ENCODE peak calls at places on chromosomes 11 and 22, in nine cellular contexts. One of them, this sample, is unnamed.

GRCh38 chr11:9091044-9091936 is at the start of gene SCUBE2:
- DNase-seq in right lobe of liver: no peak
- DNase-seq in stimulated activated CD8-positive, alpha-beta memory T cell treated with anti-CD3 and anti-CD28 coated beads, Interleukin-2, amount 100 ng/mL, for 48 hours: no peak
- DNase-seq in globus pallidus: no peak
- DNase-seq in OCI-M1: no peak
- DNase-seq in nephron progenitor cell: peak
- DNase-seq in stimulated activated CD4-positive, alpha-beta T cell treated with anti-CD3 and anti-CD28 coated beads, Interleukin-15, amount 100 ng/mL, for 24 hours: peak
- DNase-seq in non-pigmented ciliary epithelial cell: no peak
- DNase-seq in CD4-positive, alpha-beta T cell: no peak
- DNase-seq in this sample: no peak

GRCh38 chr22:42673898-42674390 is 24.8 kb upstream of the CYB5R3 start:
- DNase-seq in right lobe of liver: no peak
- DNase-seq in stimulated activated CD8-positive, alpha-beta memory T cell treated with anti-CD3 and anti-CD28 coated beads, Interleukin-2, amount 100 ng/mL, for 48 hours: no peak
- DNase-seq in globus pallidus: no peak
- DNase-seq in OCI-M1: no peak
- DNase-seq in nephron progenitor cell: no peak
- DNase-seq in stimulated activated CD4-positive, alpha-beta T cell treated with anti-CD3 and anti-CD28 coated beads, Interleukin-15, amount 100 ng/mL, for 24 hours: no peak
- DNase-seq in non-pigmented ciliary epithelial cell: no peak
- DNase-seq in CD4-positive, alpha-beta T cell: no peak
- DNase-seq in this sample: no peak

GRCh38 chr22:49093192-49093880 is 734.3 kb downstream of the BRD1 start:
- DNase-seq in right lobe of liver: no peak
- DNase-seq in stimulated activated CD8-positive, alpha-beta memory T cell treated with anti-CD3 and anti-CD28 coated beads, Interleukin-2, amount 100 ng/mL, for 48 hours: no peak
- DNase-seq in globus pallidus: no peak
- DNase-seq in OCI-M1: no peak
- DNase-seq in nephron progenitor cell: no peak
- DNase-seq in stimulated activated CD4-positive, alpha-beta T cell treated with anti-CD3 and anti-CD28 coated beads, Interleukin-15, amount 100 ng/mL, for 24 hours: no peak
- DNase-seq in non-pigmented ciliary epithelial cell: no peak
- DNase-seq in CD4-positive, alpha-beta T cell: no peak
- DNase-seq in this sample: no peak

GRCh38 chr11:56394381-56394780 is 18.1 kb upstream of the OR5AL1 start:
- DNase-seq in right lobe of liver: no peak
- DNase-seq in stimulated activated CD8-positive, alpha-beta memory T cell treated with anti-CD3 and anti-CD28 coated beads, Interleukin-2, amount 100 ng/mL, for 48 hours: no peak
- DNase-seq in globus pallidus: no peak
- DNase-seq in OCI-M1: no peak
- DNase-seq in nephron progenitor cell: no peak
- DNase-seq in stimulated activated CD4-positive, alpha-beta T cell treated with anti-CD3 and anti-CD28 coated beads, Interleukin-15, amount 100 ng/mL, for 24 hours: no peak
- DNase-seq in non-pigmented ciliary epithelial cell: no peak
- DNase-seq in CD4-positive, alpha-beta T cell: no peak
- DNase-seq in this sample: no peak

GRCh38 chr11:115290479-115291390 is 213.5 kb downstream of the CADM1 start:
- DNase-seq in right lobe of liver: no peak
- DNase-seq in stimulated activated CD8-positive, alpha-beta memory T cell treated with anti-CD3 and anti-CD28 coated beads, Interleukin-2, amount 100 ng/mL, for 48 hours: no peak
- DNase-seq in globus pallidus: no peak
- DNase-seq in OCI-M1: no peak
- DNase-seq in nephron progenitor cell: no peak
- DNase-seq in stimulated activated CD4-positive, alpha-beta T cell treated with anti-CD3 and anti-CD28 coated beads, Interleukin-15, amount 100 ng/mL, for 24 hours: no peak
- DNase-seq in non-pigmented ciliary epithelial cell: no peak
- DNase-seq in CD4-positive, alpha-beta T cell: no peak
- DNase-seq in this sample: no peak

GRCh38 chr11:121649798-121650197 is 197.0 kb upstream of the SORL1-AS1 start:
- DNase-seq in right lobe of liver: no peak
- DNase-seq in stimulated activated CD8-positive, alpha-beta memory T cell treated with anti-CD3 and anti-CD28 coated beads, Interleukin-2, amount 100 ng/mL, for 48 hours: no peak
- DNase-seq in globus pallidus: no peak
- DNase-seq in OCI-M1: no peak
- DNase-seq in nephron progenitor cell: no peak
- DNase-seq in stimulated activated CD4-positive, alpha-beta T cell treated with anti-CD3 and anti-CD28 coated beads, Interleukin-15, amount 100 ng/mL, for 24 hours: no peak
- DNase-seq in non-pigmented ciliary epithelial cell: no peak
- DNase-seq in CD4-positive, alpha-beta T cell: no peak
- DNase-seq in this sample: no peak

GRCh38 chr11:134207538-134208239 is 16.1 kb downstream of the NCAPD3 start:
- DNase-seq in right lobe of liver: peak
- DNase-seq in stimulated activated CD8-positive, alpha-beta memory T cell treated with anti-CD3 and anti-CD28 coated beads, Interleukin-2, amount 100 ng/mL, for 48 hours: peak
- DNase-seq in globus pallidus: no peak
- DNase-seq in OCI-M1: peak
- DNase-seq in nephron progenitor cell: peak
- DNase-seq in stimulated activated CD4-positive, alpha-beta T cell treated with anti-CD3 and anti-CD28 coated beads, Interleukin-15, amount 100 ng/mL, for 24 hours: peak
- DNase-seq in non-pigmented ciliary epithelial cell: no peak
- DNase-seq in CD4-positive, alpha-beta T cell: peak
- DNase-seq in this sample: no peak

GRCh38 chr11:120063686-120064340 is 74.1 kb downstream of the TRIM29 start:
- DNase-seq in right lobe of liver: no peak
- DNase-seq in stimulated activated CD8-positive, alpha-beta memory T cell treated with anti-CD3 and anti-CD28 coated beads, Interleukin-2, amount 100 ng/mL, for 48 hours: no peak
- DNase-seq in globus pallidus: no peak
- DNase-seq in OCI-M1: no peak
- DNase-seq in nephron progenitor cell: no peak
- DNase-seq in stimulated activated CD4-positive, alpha-beta T cell treated with anti-CD3 and anti-CD28 coated beads, Interleukin-15, amount 100 ng/mL, for 24 hours: no peak
- DNase-seq in non-pigmented ciliary epithelial cell: no peak
- DNase-seq in CD4-positive, alpha-beta T cell: no peak
- DNase-seq in this sample: no peak

GRCh38 chr11:58576792-58577440 is 1.3 kb upstream of the LPXN start:
- DNase-seq in right lobe of liver: no peak
- DNase-seq in stimulated activated CD8-positive, alpha-beta memory T cell treated with anti-CD3 and anti-CD28 coated beads, Interleukin-2, amount 100 ng/mL, for 48 hours: no peak
- DNase-seq in globus pallidus: peak
- DNase-seq in OCI-M1: peak
- DNase-seq in nephron progenitor cell: no peak
- DNase-seq in stimulated activated CD4-positive, alpha-beta T cell treated with anti-CD3 and anti-CD28 coated beads, Interleukin-15, amount 100 ng/mL, for 24 hours: no peak
- DNase-seq in non-pigmented ciliary epithelial cell: peak
- DNase-seq in CD4-positive, alpha-beta T cell: no peak
- DNase-seq in this sample: no peak

GRCh38 chr11:537622-538430 is 499 bp downstream of the LRRC56 start:
- DNase-seq in right lobe of liver: no peak
- DNase-seq in stimulated activated CD8-positive, alpha-beta memory T cell treated with anti-CD3 and anti-CD28 coated beads, Interleukin-2, amount 100 ng/mL, for 48 hours: no peak
- DNase-seq in globus pallidus: no peak
- DNase-seq in OCI-M1: no peak
- DNase-seq in nephron progenitor cell: no peak
- DNase-seq in stimulated activated CD4-positive, alpha-beta T cell treated with anti-CD3 and anti-CD28 coated beads, Interleukin-15, amount 100 ng/mL, for 24 hours: no peak
- DNase-seq in non-pigmented ciliary epithelial cell: no peak
- DNase-seq in CD4-positive, alpha-beta T cell: no peak
- DNase-seq in this sample: no peak

GRCh38 chr22:46674367-46674781 is 54.2 kb downstream of the GRAMD4 start:
- DNase-seq in right lobe of liver: no peak
- DNase-seq in stimulated activated CD8-positive, alpha-beta memory T cell treated with anti-CD3 and anti-CD28 coated beads, Interleukin-2, amount 100 ng/mL, for 48 hours: peak
- DNase-seq in globus pallidus: no peak
- DNase-seq in OCI-M1: no peak
- DNase-seq in nephron progenitor cell: no peak
- DNase-seq in stimulated activated CD4-positive, alpha-beta T cell treated with anti-CD3 and anti-CD28 coated beads, Interleukin-15, amount 100 ng/mL, for 24 hours: peak
- DNase-seq in non-pigmented ciliary epithelial cell: no peak
- DNase-seq in CD4-positive, alpha-beta T cell: peak
- DNase-seq in this sample: no peak

GRCh38 chr11:114366331-114367243 is 33.7 kb downstream of the C11orf71 start:
- DNase-seq in right lobe of liver: no peak
- DNase-seq in stimulated activated CD8-positive, alpha-beta memory T cell treated with anti-CD3 and anti-CD28 coated beads, Interleukin-2, amount 100 ng/mL, for 48 hours: no peak
- DNase-seq in globus pallidus: no peak
- DNase-seq in OCI-M1: no peak
- DNase-seq in nephron progenitor cell: no peak
- DNase-seq in stimulated activated CD4-positive, alpha-beta T cell treated with anti-CD3 and anti-CD28 coated beads, Interleukin-15, amount 100 ng/mL, for 24 hours: no peak
- DNase-seq in non-pigmented ciliary epithelial cell: peak
- DNase-seq in CD4-positive, alpha-beta T cell: no peak
- DNase-seq in this sample: no peak

GRCh38 chr11:122348658-122349451 is 232.8 kb upstream of the BLID start:
- DNase-seq in right lobe of liver: no peak
- DNase-seq in stimulated activated CD8-positive, alpha-beta memory T cell treated with anti-CD3 and anti-CD28 coated beads, Interleukin-2, amount 100 ng/mL, for 48 hours: no peak
- DNase-seq in globus pallidus: no peak
- DNase-seq in OCI-M1: no peak
- DNase-seq in nephron progenitor cell: no peak
- DNase-seq in stimulated activated CD4-positive, alpha-beta T cell treated with anti-CD3 and anti-CD28 coated beads, Interleukin-15, amount 100 ng/mL, for 24 hours: no peak
- DNase-seq in non-pigmented ciliary epithelial cell: no peak
- DNase-seq in CD4-positive, alpha-beta T cell: no peak
- DNase-seq in this sample: no peak

GRCh38 chr11:110715541-110715940 is 3.3 kb upstream of the ARHGAP20 start:
- DNase-seq in right lobe of liver: no peak
- DNase-seq in stimulated activated CD8-positive, alpha-beta memory T cell treated with anti-CD3 and anti-CD28 coated beads, Interleukin-2, amount 100 ng/mL, for 48 hours: no peak
- DNase-seq in globus pallidus: no peak
- DNase-seq in OCI-M1: no peak
- DNase-seq in nephron progenitor cell: no peak
- DNase-seq in stimulated activated CD4-positive, alpha-beta T cell treated with anti-CD3 and anti-CD28 coated beads, Interleukin-15, amount 100 ng/mL, for 24 hours: no peak
- DNase-seq in non-pigmented ciliary epithelial cell: no peak
- DNase-seq in CD4-positive, alpha-beta T cell: no peak
- DNase-seq in this sample: no peak

GRCh38 chr11:57427692-57428082 is 766 bp upstream of the SLC43A3 start:
- DNase-seq in right lobe of liver: peak
- DNase-seq in stimulated activated CD8-positive, alpha-beta memory T cell treated with anti-CD3 and anti-CD28 coated beads, Interleukin-2, amount 100 ng/mL, for 48 hours: no peak
- DNase-seq in globus pallidus: peak
- DNase-seq in OCI-M1: no peak
- DNase-seq in nephron progenitor cell: no peak
- DNase-seq in stimulated activated CD4-positive, alpha-beta T cell treated with anti-CD3 and anti-CD28 coated beads, Interleukin-15, amount 100 ng/mL, for 24 hours: no peak
- DNase-seq in non-pigmented ciliary epithelial cell: no peak
- DNase-seq in CD4-positive, alpha-beta T cell: no peak
- DNase-seq in this sample: no peak

GRCh38 chr11:130785376-130786110 is 130.7 kb downstream of the SNX19 start:
- DNase-seq in right lobe of liver: no peak
- DNase-seq in stimulated activated CD8-positive, alpha-beta memory T cell treated with anti-CD3 and anti-CD28 coated beads, Interleukin-2, amount 100 ng/mL, for 48 hours: no peak
- DNase-seq in globus pallidus: no peak
- DNase-seq in OCI-M1: no peak
- DNase-seq in nephron progenitor cell: no peak
- DNase-seq in stimulated activated CD4-positive, alpha-beta T cell treated with anti-CD3 and anti-CD28 coated beads, Interleukin-15, amount 100 ng/mL, for 24 hours: no peak
- DNase-seq in non-pigmented ciliary epithelial cell: no peak
- DNase-seq in CD4-positive, alpha-beta T cell: no peak
- DNase-seq in this sample: no peak

GRCh38 chr11:67389477-67389876 is 2.3 kb upstream of the RAD9A start:
- DNase-seq in right lobe of liver: no peak
- DNase-seq in stimulated activated CD8-positive, alpha-beta memory T cell treated with anti-CD3 and anti-CD28 coated beads, Interleukin-2, amount 100 ng/mL, for 48 hours: no peak
- DNase-seq in globus pallidus: no peak
- DNase-seq in OCI-M1: peak
- DNase-seq in nephron progenitor cell: peak
- DNase-seq in stimulated activated CD4-positive, alpha-beta T cell treated with anti-CD3 and anti-CD28 coated beads, Interleukin-15, amount 100 ng/mL, for 24 hours: peak
- DNase-seq in non-pigmented ciliary epithelial cell: no peak
- DNase-seq in CD4-positive, alpha-beta T cell: peak
- DNase-seq in this sample: peak

GRCh38 chr11:95499516-95500135 is 268.6 kb upstream of the SESN3 start:
- DNase-seq in right lobe of liver: no peak
- DNase-seq in stimulated activated CD8-positive, alpha-beta memory T cell treated with anti-CD3 and anti-CD28 coated beads, Interleukin-2, amount 100 ng/mL, for 48 hours: no peak
- DNase-seq in globus pallidus: no peak
- DNase-seq in OCI-M1: no peak
- DNase-seq in nephron progenitor cell: no peak
- DNase-seq in stimulated activated CD4-positive, alpha-beta T cell treated with anti-CD3 and anti-CD28 coated beads, Interleukin-15, amount 100 ng/mL, for 24 hours: no peak
- DNase-seq in non-pigmented ciliary epithelial cell: no peak
- DNase-seq in CD4-positive, alpha-beta T cell: no peak
- DNase-seq in this sample: no peak

GRCh38 chr22:42321908-42322561 is 51.6 kb upstream of the TCF20 start:
- DNase-seq in right lobe of liver: no peak
- DNase-seq in stimulated activated CD8-positive, alpha-beta memory T cell treated with anti-CD3 and anti-CD28 coated beads, Interleukin-2, amount 100 ng/mL, for 48 hours: no peak
- DNase-seq in globus pallidus: no peak
- DNase-seq in OCI-M1: no peak
- DNase-seq in nephron progenitor cell: no peak
- DNase-seq in stimulated activated CD4-positive, alpha-beta T cell treated with anti-CD3 and anti-CD28 coated beads, Interleukin-15, amount 100 ng/mL, for 24 hours: no peak
- DNase-seq in non-pigmented ciliary epithelial cell: no peak
- DNase-seq in CD4-positive, alpha-beta T cell: no peak
- DNase-seq in this sample: peak

GRCh38 chr22:43993072-43993760 is 30.9 kb upstream of the PARVB start:
- DNase-seq in right lobe of liver: no peak
- DNase-seq in stimulated activated CD8-positive, alpha-beta memory T cell treated with anti-CD3 and anti-CD28 coated beads, Interleukin-2, amount 100 ng/mL, for 48 hours: peak
- DNase-seq in globus pallidus: peak
- DNase-seq in OCI-M1: peak
- DNase-seq in nephron progenitor cell: peak
- DNase-seq in stimulated activated CD4-positive, alpha-beta T cell treated with anti-CD3 and anti-CD28 coated beads, Interleukin-15, amount 100 ng/mL, for 24 hours: peak
- DNase-seq in non-pigmented ciliary epithelial cell: peak
- DNase-seq in CD4-positive, alpha-beta T cell: peak
- DNase-seq in this sample: peak

GRCh38 chr22:48827228-48827810 is 1000.4 kb downstream of the BRD1 start:
- DNase-seq in right lobe of liver: no peak
- DNase-seq in stimulated activated CD8-positive, alpha-beta memory T cell treated with anti-CD3 and anti-CD28 coated beads, Interleukin-2, amount 100 ng/mL, for 48 hours: no peak
- DNase-seq in globus pallidus: no peak
- DNase-seq in OCI-M1: no peak
- DNase-seq in nephron progenitor cell: no peak
- DNase-seq in stimulated activated CD4-positive, alpha-beta T cell treated with anti-CD3 and anti-CD28 coated beads, Interleukin-15, amount 100 ng/mL, for 24 hours: no peak
- DNase-seq in non-pigmented ciliary epithelial cell: peak
- DNase-seq in CD4-positive, alpha-beta T cell: no peak
- DNase-seq in this sample: peak

GRCh38 chr22:40908895-40909294 is 42.3 kb upstream of the RBX1 start:
- DNase-seq in right lobe of liver: no peak
- DNase-seq in stimulated activated CD8-positive, alpha-beta memory T cell treated with anti-CD3 and anti-CD28 coated beads, Interleukin-2, amount 100 ng/mL, for 48 hours: no peak
- DNase-seq in globus pallidus: no peak
- DNase-seq in OCI-M1: no peak
- DNase-seq in nephron progenitor cell: no peak
- DNase-seq in stimulated activated CD4-positive, alpha-beta T cell treated with anti-CD3 and anti-CD28 coated beads, Interleukin-15, amount 100 ng/mL, for 24 hours: no peak
- DNase-seq in non-pigmented ciliary epithelial cell: no peak
- DNase-seq in CD4-positive, alpha-beta T cell: no peak
- DNase-seq in this sample: no peak